ENCODE peak calls at places on chromosomes 6 and 20, in four cellular contexts. Y, S, M and O are unnamed samples.

GRCh38 chr6:125050663-125051318 is 88.6 kb downstream of the RNF217 start:
- DNase-seq in Y (no peak), S (no peak), M (no peak), O (no peak)

GRCh38 chr6:95741001-95741400 is 163.7 kb downstream of the MANEA start:
- DNase-seq in Y (no peak), S (no peak), M (no peak), O (no peak)

GRCh38 chr6:24574809-24575208 is 71.2 kb downstream of the KIAA0319 start:
- DNase-seq in Y (no peak), S (no peak), M (no peak), O (no peak)

GRCh38 chr6:144402750-144403149 is 117.6 kb downstream of the UTRN start:
- DNase-seq in Y (no peak), S (no peak), M (no peak), O (no peak)

GRCh38 chr6:624979-625378 is 31.9 kb downstream of the HUS1B start:
- DNase-seq in Y (peak), S (no peak), M (no peak), O (no peak)

GRCh38 chr6:167550936-167551633 is 226.2 kb downstream of the TTLL2 start:
- DNase-seq in Y (no peak), S (peak), M (no peak), O (peak)

GRCh38 chr6:108555399-108556052 is 5.2 kb upstream of the FOXO3 start:
- DNase-seq in Y (no peak), S (no peak), M (no peak), O (no peak)

GRCh38 chr6:33885121-33886057 is 81.6 kb upstream of the MLN start:
- DNase-seq in Y (peak), S (no peak), M (no peak), O (no peak)

GRCh38 chr20:48180637-48181036 is 395.4 kb upstream of the SULF2 start:
- DNase-seq in Y (peak), S (no peak), M (no peak), O (no peak)

GRCh38 chr6:41894366-41895299 is 542 bp downstream of the USP49 start:
- DNase-seq in Y (peak), S (no peak), M (no peak), O (no peak)

GRCh38 chr6:70136996-70137395 is 165.9 kb downstream of the COL9A1 start:
- DNase-seq in Y (no peak), S (no peak), M (no peak), O (no peak)

GRCh38 chr6:163036251-163036650 is 308.5 kb downstream of the PACRG start:
- DNase-seq in Y (no peak), S (no peak), M (no peak), O (no peak)

GRCh38 chr20:38635721-38636285 is 34.2 kb downstream of the ARHGAP40 start:
- DNase-seq in Y (peak), S (no peak), M (no peak), O (no peak)

GRCh38 chr6:143701343-143702234 is 23.8 kb downstream of the PHACTR2 start:
- DNase-seq in Y (no peak), S (no peak), M (no peak), O (no peak)